ENCODE peak calls at places on chromosome 16, in eight cellular contexts. Y is AG10803, P is body of pancreas, N is NB4, D is fibroblast of the aortic adventitia, V is heart left ventricle, A is colonic mucosa, O is cardiac fibroblast. H is an unnamed sample.

GRCh38 chr16:77584205-77584859 is 138.0 kb upstream of the NUDT7 start:
- DNase-seq in Y (peak; percentile 74), P (peak; percentile 50), N (peak; percentile 70), D (peak; percentile 87), V (no peak), A (peak; percentile 34), O (peak; percentile 79), H (no peak)

GRCh38 chr16:70476272-70477020 is 22.1 kb downstream of the FCSK start:
- DNase-seq in Y (peak; percentile 77), P (no peak), N (peak; percentile 61), D (peak; percentile 67), V (no peak), A (no peak), O (peak; percentile 65), H (no peak)

GRCh38 chr16:68490829-68491575 is 42.7 kb upstream of the SMPD3 start:
- DNase-seq in Y (peak; percentile 18), P (peak; percentile 92), N (no peak), D (peak; percentile 11), V (no peak), A (peak; percentile 81), O (no peak), H (no peak)

GRCh38 chr16:83717814-83718213 is 90.0 kb upstream of the HSBP1 start:
- DNase-seq in Y (peak; percentile 86), P (no peak), N (no peak), D (peak; percentile 15), V (no peak), A (no peak), O (peak; percentile 16), H (no peak)

GRCh38 chr16:3536851-3537250 is 36.0 kb downstream of the CLUAP1 start:
- DNase-seq in Y (peak; percentile 58), P (no peak), N (no peak), D (peak; percentile 30), V (peak; percentile 33), A (no peak), O (no peak), H (no peak)

GRCh38 chr16:10862432-10862831 is 14.6 kb upstream of the CIITA start:
- DNase-seq in Y (peak; percentile 82), P (peak; percentile 86), N (peak; percentile 80), D (peak; percentile 81), V (peak; percentile 53), A (no peak), O (peak; percentile 80), H (peak; percentile 42)

GRCh38 chr16:16120044-16120381 is 103.3 kb downstream of the ABCC6 start:
- DNase-seq in Y (no peak), P (no peak), N (no peak), D (no peak), V (no peak), A (peak; percentile 63), O (no peak), H (no peak)

GRCh38 chr16:46621006-46621629 is at the start of gene SHCBP1:
- DNase-seq in Y (peak; percentile 82), P (peak; percentile 70), N (peak; percentile 94), D (peak; percentile 83), V (peak; percentile 86), A (peak; percentile 88), O (peak; percentile 89), H (peak; percentile 88)

GRCh38 chr16:14018848-14019247 is 52.3 kb upstream of the MRTFB start:
- DNase-seq in Y (no peak), P (no peak), N (no peak), D (no peak), V (no peak), A (no peak), O (no peak), H (no peak)

GRCh38 chr16:46801428-46802049 is 29.4 kb downstream of the C16orf87 start:
- DNase-seq in Y (peak; percentile 13), P (no peak), N (peak; percentile 13), D (peak; percentile 41), V (no peak), A (no peak), O (peak; percentile 51), H (no peak)

GRCh38 chr16:85569615-85570212 is 43.4 kb upstream of the GSE1 start:
- DNase-seq in Y (peak; percentile 47), P (peak; percentile 51), N (peak; percentile 92), D (no peak), V (no peak), A (no peak), O (peak; percentile 64), H (no peak)

GRCh38 chr16:78307824-78308528 is 208.5 kb downstream of the WWOX start:
- DNase-seq in Y (no peak), P (no peak), N (no peak), D (no peak), V (no peak), A (no peak), O (no peak), H (no peak)

GRCh38 chr16:86227801-86228200 is 282.5 kb upstream of the FOXF1 start:
- DNase-seq in Y (peak; percentile 81), P (no peak), N (no peak), D (no peak), V (no peak), A (no peak), O (no peak), H (no peak)

GRCh38 chr16:71443714-71444113 is 1.9 kb upstream of the TLE7 start:
- DNase-seq in Y (no peak), P (no peak), N (no peak), D (no peak), V (no peak), A (no peak), O (no peak), H (no peak)

GRCh38 chr16:12271006-12271405 is 294.5 kb downstream of the SNX29 start:
- DNase-seq in Y (peak; percentile 23), P (no peak), N (peak; percentile 47), D (peak; percentile 17), V (no peak), A (no peak), O (peak; percentile 11), H (peak; percentile 39)

GRCh38 chr16:19521471-19522368 is at the start of gene GDE1:
- DNase-seq in Y (peak; percentile 83), P (peak; percentile 94), N (peak; percentile 91), D (peak; percentile 83), V (peak; percentile 96), A (peak; percentile 98), O (peak; percentile 89), H (peak; percentile 98)

GRCh38 chr16:89047331-89048086 is 46.1 kb upstream of the ACSF3 start:
- DNase-seq in Y (no peak), P (no peak), N (no peak), D (no peak), V (no peak), A (no peak), O (no peak), H (peak; percentile 24)

GRCh38 chr16:88591577-88592021 is 21.4 kb downstream of the ZC3H18 start:
- DNase-seq in Y (peak; percentile 41), P (no peak), N (peak; percentile 29), D (peak; percentile 69), V (peak; percentile 34), A (no peak), O (peak; percentile 29), H (peak; percentile 58)

GRCh38 chr16:54266363-54266955 is 20.1 kb downstream of the IRX3 start:
- DNase-seq in Y (peak; percentile 62), P (no peak), N (peak; percentile 86), D (no peak), V (no peak), A (no peak), O (peak; percentile 46), H (no peak)

GRCh38 chr16:88936008-88936912 is 40.7 kb downstream of the CBFA2T3 start:
- DNase-seq in Y (no peak), P (peak; percentile 52), N (peak; percentile 96), D (no peak), V (peak; percentile 60), A (peak; percentile 75), O (no peak), H (peak; percentile 72)

GRCh38 chr16:87327798-87328495 is 10.8 kb upstream of the C16orf95 start:
- DNase-seq in Y (no peak), P (no peak), N (no peak), D (no peak), V (no peak), A (no peak), O (no peak), H (peak; percentile 25)

GRCh38 chr16:69131749-69132423 is 502 bp downstream of the CHTF8 start:
- DNase-seq in Y (peak; percentile 77), P (peak; percentile 74), N (peak; percentile 94), D (peak; percentile 77), V (peak; percentile 86), A (peak; percentile 80), O (peak; percentile 90), H (peak; percentile 83)

GRCh38 chr16:11610121-11610505 is 23.4 kb upstream of the LITAF start:
- DNase-seq in Y (no peak), P (no peak), N (no peak), D (no peak), V (no peak), A (no peak), O (no peak), H (no peak)

GRCh38 chr16:87326151-87326571 is 9.0 kb upstream of the C16orf95 start:
- DNase-seq in Y (no peak), P (no peak), N (no peak), D (no peak), V (no peak), A (no peak), O (no peak), H (no peak)

GRCh38 chr16:57740423-57741071 is 5.0 kb downstream of the KATNB1 start:
- DNase-seq in Y (no peak), P (no peak), N (no peak), D (no peak), V (no peak), A (no peak), O (no peak), H (peak; percentile 20)

GRCh38 chr16:73560497-73560896 is 512.6 kb upstream of the ZFHX3 start:
- DNase-seq in Y (no peak), P (no peak), N (no peak), D (no peak), V (no peak), A (no peak), O (no peak), H (no peak)

GRCh38 chr16:66322174-66322573 is 44.3 kb upstream of the CDH5 start:
- DNase-seq in Y (no peak), P (no peak), N (peak; percentile 16), D (no peak), V (no peak), A (no peak), O (no peak), H (no peak)

GRCh38 chr16:56608876-56609462 is 585 bp downstream of the MT2A start:
- DNase-seq in Y (no peak), P (no peak), N (peak; percentile 38), D (peak; percentile 21), V (no peak), A (peak; percentile 50), O (peak; percentile 14), H (peak; percentile 35)

GRCh38 chr16:80656731-80657150 is 115.9 kb downstream of the DYNLRB2 start:
- DNase-seq in Y (peak; percentile 11), P (no peak), N (no peak), D (no peak), V (no peak), A (no peak), O (no peak), H (no peak)

GRCh38 chr16:56336071-56336688 is 89.2 kb downstream of the AMFR start:
- DNase-seq in Y (no peak), P (no peak), N (no peak), D (no peak), V (peak; percentile 57), A (no peak), O (no peak), H (peak; percentile 75)

GRCh38 chr16:87744750-87745514 is 20.9 kb downstream of the KLHDC4 start:
- DNase-seq in Y (no peak), P (no peak), N (no peak), D (no peak), V (no peak), A (peak; percentile 80), O (no peak), H (no peak)

GRCh38 chr16:13289515-13289914 is 388.1 kb downstream of the SHISA9 start:
- DNase-seq in Y (no peak), P (no peak), N (no peak), D (no peak), V (no peak), A (no peak), O (no peak), H (no peak)

H was measured in left ventricle myocardium superior.